ENCODE peak calls at places on chromosomes 7 and 10, in five cellular contexts. One of them, this sample, is unnamed.
A peak's percentile ranks its signal among the peaks of the same experiment; 100 is the strongest.

GRCh38 chr7:44637788-44638594 is 31.6 kb downstream of the OGDH start:
- DNase-seq in kidney epithelial cell: no peak
- DNase-seq in CD8-positive, alpha-beta T cell: peak; percentile 63
- DNase-seq in neural progenitor cell: no peak
- DNase-seq in fibroblast of villous mesenchyme: peak; percentile 95
- DNase-seq in this sample: no peak

GRCh38 chr7:4661871-4662270 is 20.2 kb upstream of the FOXK1 start:
- DNase-seq in neural progenitor cell: no peak
- DNase-seq in fibroblast of villous mesenchyme: no peak
- DNase-seq in kidney epithelial cell: no peak
- DNase-seq in CD8-positive, alpha-beta T cell: no peak
- DNase-seq in this sample: no peak

GRCh38 chr10:23344251-23344841 is at the start of gene C10orf67:
- DNase-seq in kidney epithelial cell: no peak
- DNase-seq in fibroblast of villous mesenchyme: peak; percentile 58
- DNase-seq in CD8-positive, alpha-beta T cell: no peak
- DNase-seq in neural progenitor cell: peak; percentile 70
- DNase-seq in this sample: peak; percentile 74

GRCh38 chr10:25465582-25466372 is 291.0 kb downstream of the GPR158 start:
- DNase-seq in neural progenitor cell: no peak
- DNase-seq in fibroblast of villous mesenchyme: peak; percentile 26
- DNase-seq in kidney epithelial cell: no peak
- DNase-seq in CD8-positive, alpha-beta T cell: no peak
- DNase-seq in this sample: no peak

GRCh38 chr10:70494966-70495365 is 16.4 kb downstream of the PALD1 start:
- DNase-seq in neural progenitor cell: no peak
- DNase-seq in kidney epithelial cell: no peak
- DNase-seq in CD8-positive, alpha-beta T cell: no peak
- DNase-seq in fibroblast of villous mesenchyme: peak; percentile 40
- DNase-seq in this sample: no peak

GRCh38 chr7:22665816-22666375 is 61.1 kb upstream of the IL6 start:
- DNase-seq in kidney epithelial cell: no peak
- DNase-seq in neural progenitor cell: no peak
- DNase-seq in fibroblast of villous mesenchyme: no peak
- DNase-seq in CD8-positive, alpha-beta T cell: no peak
- DNase-seq in this sample: no peak

GRCh38 chr10:96505150-96506136 is 8.3 kb downstream of the TLL2 start:
- DNase-seq in kidney epithelial cell: no peak
- DNase-seq in neural progenitor cell: no peak
- DNase-seq in CD8-positive, alpha-beta T cell: no peak
- DNase-seq in fibroblast of villous mesenchyme: no peak
- DNase-seq in this sample: no peak

GRCh38 chr7:156604311-156604710 is 36.3 kb upstream of the RNF32 start:
- DNase-seq in neural progenitor cell: no peak
- DNase-seq in kidney epithelial cell: no peak
- DNase-seq in CD8-positive, alpha-beta T cell: no peak
- DNase-seq in fibroblast of villous mesenchyme: no peak
- DNase-seq in this sample: no peak

GRCh38 chr10:127855976-127856375 is 36.8 kb downstream of the CLRN3 start:
- DNase-seq in fibroblast of villous mesenchyme: no peak
- DNase-seq in CD8-positive, alpha-beta T cell: no peak
- DNase-seq in neural progenitor cell: no peak
- DNase-seq in kidney epithelial cell: no peak
- DNase-seq in this sample: no peak

DNA sequence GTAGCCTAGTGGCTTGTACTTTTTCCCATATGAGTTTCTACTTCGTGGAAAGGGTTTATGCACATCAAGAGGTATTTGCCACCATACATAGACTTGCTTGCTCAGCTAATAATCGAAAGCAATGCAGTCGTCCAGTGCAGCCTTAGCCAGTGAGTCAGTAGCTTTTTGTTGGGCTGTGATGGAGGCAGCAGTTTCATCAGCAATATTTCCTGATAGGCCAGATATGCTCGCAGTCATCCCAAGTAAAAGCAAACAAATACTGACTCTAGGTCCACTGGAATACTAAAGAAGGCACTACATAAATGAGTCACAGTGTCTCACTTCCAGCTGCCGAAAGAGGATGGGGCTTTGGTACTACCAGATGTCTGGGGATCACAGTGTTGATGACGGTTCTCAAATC is 2.1 kb upstream of the BNIP3 start:
- DNase-seq in neural progenitor cell: no peak
- DNase-seq in kidney epithelial cell: peak; percentile 44
- DNase-seq in fibroblast of villous mesenchyme: peak; percentile 92
- DNase-seq in CD8-positive, alpha-beta T cell: no peak
- DNase-seq in this sample: no peak
- H3K4me3 ChIP-seq in neural progenitor cell: no peak overlapping the region
- H3K4me3 ChIP-seq in kidney epithelial cell: no peak overlapping the region
- H3K4me3 ChIP-seq in fibroblast of villous mesenchyme: no peak overlapping the region
- H3K4me3 ChIP-seq in CD8-positive, alpha-beta T cell: no peak overlapping the region
- H3K4me3 ChIP-seq in this sample: no peak overlapping the region

GRCh38 chr7:16411391-16411790 is 9.9 kb downstream of the CRPPA start:
- DNase-seq in CD8-positive, alpha-beta T cell: no peak
- DNase-seq in neural progenitor cell: no peak
- DNase-seq in fibroblast of villous mesenchyme: no peak
- DNase-seq in kidney epithelial cell: no peak
- DNase-seq in this sample: no peak

GRCh38 chr7:16412535-16413247 is 8.6 kb downstream of the CRPPA start:
- DNase-seq in kidney epithelial cell: no peak
- DNase-seq in neural progenitor cell: no peak
- DNase-seq in CD8-positive, alpha-beta T cell: no peak
- DNase-seq in fibroblast of villous mesenchyme: no peak
- DNase-seq in this sample: no peak

GRCh38 chr7:16404631-16405030 is 16.7 kb downstream of the CRPPA start:
- DNase-seq in fibroblast of villous mesenchyme: no peak
- DNase-seq in kidney epithelial cell: no peak
- DNase-seq in neural progenitor cell: no peak
- DNase-seq in CD8-positive, alpha-beta T cell: no peak
- DNase-seq in this sample: no peak

GRCh38 chr7:16409777-16410176 is 11.6 kb downstream of the CRPPA start:
- DNase-seq in fibroblast of villous mesenchyme: peak; percentile 68
- DNase-seq in neural progenitor cell: no peak
- DNase-seq in kidney epithelial cell: no peak
- DNase-seq in CD8-positive, alpha-beta T cell: no peak
- DNase-seq in this sample: no peak
- TF ChIP-seq CTCF in fibroblast of villous mesenchyme: peak; percentile 33
- TF ChIP-seq CTCF in neural progenitor cell: peak; percentile 9
- TF ChIP-seq CTCF in kidney epithelial cell: no peak
- TF ChIP-seq CTCF in CD8-positive, alpha-beta T cell: no peak
- TF ChIP-seq CTCF in this sample: no peak

GRCh38 chr10:3779146-3779707 is 5.8 kb downstream of the KLF6 start:
- DNase-seq in neural progenitor cell: no peak
- DNase-seq in fibroblast of villous mesenchyme: no peak
- DNase-seq in CD8-positive, alpha-beta T cell: no peak
- DNase-seq in kidney epithelial cell: no peak
- DNase-seq in this sample: no peak

GRCh38 chr10:3776796-3777571 is 8.0 kb downstream of the KLF6 start:
- DNase-seq in kidney epithelial cell: no peak
- DNase-seq in neural progenitor cell: no peak
- DNase-seq in CD8-positive, alpha-beta T cell: peak; percentile 50
- DNase-seq in fibroblast of villous mesenchyme: peak; percentile 96
- DNase-seq in this sample: no peak

GRCh38 chr10:3777876-3778707 is 6.9 kb downstream of the KLF6 start:
- DNase-seq in CD8-positive, alpha-beta T cell: peak; percentile 34
- DNase-seq in fibroblast of villous mesenchyme: peak; percentile 30
- DNase-seq in neural progenitor cell: no peak
- DNase-seq in kidney epithelial cell: no peak
- DNase-seq in this sample: no peak

GRCh38 chr10:3780056-3780765 is 4.8 kb downstream of the KLF6 start:
- DNase-seq in neural progenitor cell: no peak
- DNase-seq in kidney epithelial cell: no peak
- DNase-seq in CD8-positive, alpha-beta T cell: no peak
- DNase-seq in fibroblast of villous mesenchyme: peak; percentile 58
- DNase-seq in this sample: no peak

GRCh38 chr10:3778708-3779108 is 6.3 kb downstream of the KLF6 start:
- DNase-seq in fibroblast of villous mesenchyme: no peak
- DNase-seq in kidney epithelial cell: no peak
- DNase-seq in CD8-positive, alpha-beta T cell: no peak
- DNase-seq in neural progenitor cell: no peak
- DNase-seq in this sample: no peak
- H3K4me3 ChIP-seq in fibroblast of villous mesenchyme: peak overlapping the region; percentile 4
- H3K4me3 ChIP-seq in kidney epithelial cell: no peak overlapping the region
- H3K4me3 ChIP-seq in CD8-positive, alpha-beta T cell: no peak overlapping the region
- H3K4me3 ChIP-seq in neural progenitor cell: no peak overlapping the region
- H3K4me3 ChIP-seq in this sample: peak overlapping the region; percentile 89

GRCh38 chr7:101989101-101989500 is 171.7 kb downstream of the CUX1 start:
- DNase-seq in kidney epithelial cell: no peak
- DNase-seq in CD8-positive, alpha-beta T cell: no peak
- DNase-seq in fibroblast of villous mesenchyme: no peak
- DNase-seq in neural progenitor cell: no peak
- DNase-seq in this sample: no peak
- TF ChIP-seq CTCF in kidney epithelial cell: no peak
- TF ChIP-seq CTCF in CD8-positive, alpha-beta T cell: no peak
- TF ChIP-seq CTCF in fibroblast of villous mesenchyme: no peak
- TF ChIP-seq CTCF in neural progenitor cell: no peak
- TF ChIP-seq CTCF in this sample: no peak

DNA sequence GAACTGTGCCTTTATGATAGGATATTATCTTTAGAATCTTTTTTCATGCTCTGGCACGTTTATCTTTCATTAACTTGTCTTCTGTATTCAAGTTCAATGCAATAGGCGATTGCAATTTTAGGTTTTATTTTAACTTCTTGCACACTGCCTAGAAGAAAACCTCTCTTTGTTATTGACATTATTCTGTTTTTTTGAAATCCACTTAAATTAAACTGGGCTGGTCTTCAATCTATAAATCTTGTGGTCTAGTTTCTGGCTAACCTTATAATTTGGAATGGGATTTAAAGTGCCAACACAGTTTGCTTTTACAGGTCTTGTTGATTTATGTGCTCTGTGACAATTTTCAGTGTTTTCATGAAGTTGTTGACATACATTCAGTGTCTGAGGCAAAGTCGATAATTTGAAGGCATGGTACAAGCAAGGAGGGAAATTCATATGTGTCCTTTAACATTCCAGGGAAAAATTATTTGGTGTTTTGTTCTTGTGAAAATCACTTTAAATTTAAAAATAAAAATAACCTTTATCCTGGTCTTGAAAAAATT is 240.9 kb downstream of the KIAA1217 start:
- DNase-seq in fibroblast of villous mesenchyme: no peak
- DNase-seq in kidney epithelial cell: no peak
- DNase-seq in neural progenitor cell: no peak
- DNase-seq in CD8-positive, alpha-beta T cell: no peak
- DNase-seq in this sample: no peak
- H3K4me3 ChIP-seq in fibroblast of villous mesenchyme: no peak overlapping the region
- H3K4me3 ChIP-seq in kidney epithelial cell: no peak overlapping the region
- H3K4me3 ChIP-seq in neural progenitor cell: no peak overlapping the region
- H3K4me3 ChIP-seq in CD8-positive, alpha-beta T cell: no peak overlapping the region
- H3K4me3 ChIP-seq in this sample: peak overlapping the region; percentile 12